ENCODE peak calls at places on chromosomes 4 and X, in five cellular contexts. W is CD8-positive, alpha-beta T cell; G is thoracic aorta; I is natural killer cell; N is body of pancreas. S is an unnamed sample.

GRCh38 chr4:10866691-10867090 is 182.1 kb upstream of the CLNK start:
- DNase-seq in W (no peak), G (no peak), I (no peak), N (no peak), S (no peak)

GRCh38 chr4:154588198-154588597 is 2.3 kb downstream of the FGA start:
- DNase-seq in W (no peak), G (no peak), I (no peak), N (no peak), S (no peak)

GRCh38 chr4:16024009-16024408 is 59.8 kb downstream of the PROM1 start:
- DNase-seq in W (no peak), G (no peak), I (no peak), N (no peak), S (no peak)

GRCh38 chrX:38654302-38654701 is 93.0 kb downstream of the TSPAN7 start:
- DNase-seq in W (no peak), G (no peak), I (no peak), N (no peak), S (no peak)

GRCh38 chrX:19342331-19342906 is 1.3 kb upstream of the PDHA1 start:
- DNase-seq in W (no peak), G (no peak), I (no peak), N (no peak), S (no peak)

GRCh38 chr4:123256006-123256405 is 140.6 kb upstream of the SPRY1 start:
- DNase-seq in W (no peak), G (no peak), I (no peak), N (no peak), S (no peak)

GRCh38 chrX:131068945-131069719 is 11.0 kb downstream of the ARHGAP36 start:
- DNase-seq in W (no peak), G (no peak), I (no peak), N (peak), S (no peak)

GRCh38 chr4:164529058-164529457 is 224.9 kb upstream of the SMIM31 start:
- DNase-seq in W (no peak), G (no peak), I (no peak), N (no peak), S (no peak)

GRCh38 chr4:172758586-172759340 is 409.8 kb upstream of the GALNT7 start:
- DNase-seq in W (no peak), G (no peak), I (no peak), N (no peak), S (no peak)

GRCh38 chr4:55947254-55947882 is 1.4 kb upstream of the CEP135 start:
- DNase-seq in W (no peak), G (no peak), I (no peak), N (no peak), S (no peak)

GRCh38 chrX:38473715-38474114 is 87.6 kb upstream of the TSPAN7 start:
- DNase-seq in W (no peak), G (no peak), I (no peak), N (no peak), S (no peak)

GRCh38 chr4:176641237-176641636 is 151.5 kb downstream of the VEGFC start:
- DNase-seq in W (no peak), G (no peak), I (no peak), N (no peak), S (no peak)

GRCh38 chrX:47497274-47497673 is 14.3 kb upstream of the ZNF41 start:
- DNase-seq in W (no peak), G (no peak), I (no peak), N (no peak), S (no peak)

GRCh38 chr4:138445098-138445497 is 202.9 kb upstream of the SLC7A11 start:
- DNase-seq in W (no peak), G (no peak), I (no peak), N (no peak), S (no peak)

GRCh38 chrX:104113237-104113965 is 1.1 kb downstream of the ZCCHC18 start:
- DNase-seq in W (no peak), G (no peak), I (no peak), N (peak), S (no peak)
- TF ChIP-seq CTCF in W (peak), G (peak), I (peak), N (peak), S (no peak)

GRCh38 chrX:135530097-135530496 is 9.6 kb downstream of the INTS6L start:
- DNase-seq in W (no peak), G (no peak), I (no peak), N (no peak), S (no peak)
- TF ChIP-seq CTCF in W (no peak), G (no peak), I (no peak), N (no peak), S (no peak)

GRCh38 chrX:88136328-88136727 is 610.7 kb upstream of the CPXCR1 start:
- DNase-seq in W (no peak), G (no peak), I (no peak), N (no peak), S (no peak)

GRCh38 chrX:88135735-88136134 is 611.3 kb upstream of the CPXCR1 start:
- DNase-seq in W (no peak), G (no peak), I (no peak), N (no peak), S (no peak)
- TF ChIP-seq CTCF in W (no peak), G (no peak), I (no peak), N (peak), S (no peak)

DNA sequence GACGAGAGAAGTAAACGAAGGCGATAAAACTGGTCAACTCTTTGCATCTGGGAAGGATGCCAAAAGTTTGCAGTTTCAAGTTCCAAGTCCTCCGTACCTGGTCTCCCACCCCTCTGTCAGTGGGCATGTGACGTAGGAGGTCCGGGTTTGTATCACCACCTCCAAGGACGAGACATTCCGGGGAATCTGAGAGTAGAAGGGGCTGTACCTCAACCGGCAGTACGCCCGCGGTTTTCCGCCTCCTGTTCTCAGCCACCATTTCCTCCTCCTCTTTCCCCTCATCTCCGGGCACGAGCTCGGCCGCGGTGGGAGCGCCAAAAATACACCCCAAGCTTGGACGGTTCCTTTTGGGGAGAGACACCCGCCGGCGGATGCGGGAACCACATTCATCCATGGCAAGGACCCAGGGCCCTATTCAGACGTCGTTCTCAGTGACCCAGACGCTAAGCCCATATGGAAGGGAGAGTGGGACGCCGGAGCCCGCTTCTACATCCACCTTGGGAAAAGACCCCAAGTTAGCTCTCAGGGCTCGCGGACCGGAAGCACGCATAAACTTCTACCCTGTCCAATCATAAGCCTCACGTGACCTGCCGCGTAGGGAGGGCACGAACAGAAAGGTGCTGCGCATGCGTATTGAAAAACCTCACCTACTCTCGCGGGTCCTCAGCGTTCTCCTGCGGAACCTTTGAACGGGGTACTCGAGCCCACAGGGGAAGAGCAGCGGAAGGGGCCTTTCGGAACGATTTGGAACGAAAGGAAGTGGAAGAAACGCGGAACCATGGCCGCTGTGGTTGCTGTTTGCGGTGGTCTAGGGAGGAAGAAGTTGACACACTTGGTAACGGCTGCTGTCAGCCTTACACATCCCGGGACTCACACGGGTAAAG is at the start of the genes HELQ and MRPS18C:
- DNase-seq in W (peak), G (peak), I (peak), N (peak), S (peak)
- TF ChIP-seq CTCF in W (no peak), G (peak), I (no peak), N (peak), S (no peak)

DNA sequence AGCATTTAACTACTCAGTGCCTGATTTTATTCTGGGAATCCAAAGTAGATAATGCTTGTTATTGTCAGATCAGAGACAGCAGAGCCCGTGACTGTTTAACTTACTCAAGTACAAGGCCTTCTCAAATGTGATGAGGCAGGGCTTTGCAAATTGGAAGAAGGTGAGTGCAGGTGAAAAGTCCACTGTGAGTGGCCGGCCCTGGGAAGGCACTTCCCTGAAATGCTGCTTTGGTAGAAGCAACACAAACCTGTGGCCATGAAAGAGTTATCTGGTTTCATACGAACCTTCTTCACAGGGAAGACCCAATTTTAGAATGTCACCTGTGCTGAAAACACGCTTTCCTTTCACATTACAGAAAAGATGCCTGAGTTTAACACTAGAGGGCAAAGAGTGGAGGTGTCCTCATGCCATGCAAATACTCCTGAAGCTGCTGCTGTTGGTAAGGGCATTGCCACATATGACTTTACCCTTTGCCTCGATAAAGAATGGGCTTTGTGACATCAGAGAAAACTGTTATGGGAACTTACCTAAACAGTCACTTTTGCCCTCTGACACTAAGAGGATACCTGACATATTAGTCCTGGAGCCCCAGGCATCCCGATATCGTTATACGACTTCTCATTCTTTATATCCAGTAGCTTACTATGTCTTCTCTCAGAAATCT is 8.0 kb downstream of the PPARGC1A start:
- DNase-seq in W (no peak), G (no peak), I (no peak), N (no peak), S (no peak)
- TF ChIP-seq CTCF in W (no peak), G (no peak), I (no peak), N (peak), S (no peak)

GRCh38 chrX:45767021-45767491 is 566.4 kb upstream of the DIPK2B start:
- DNase-seq in W (no peak), G (no peak), I (no peak), N (no peak), S (no peak)
- TF ChIP-seq CTCF in W (no peak), G (no peak), I (no peak), N (no peak), S (no peak)

DNA sequence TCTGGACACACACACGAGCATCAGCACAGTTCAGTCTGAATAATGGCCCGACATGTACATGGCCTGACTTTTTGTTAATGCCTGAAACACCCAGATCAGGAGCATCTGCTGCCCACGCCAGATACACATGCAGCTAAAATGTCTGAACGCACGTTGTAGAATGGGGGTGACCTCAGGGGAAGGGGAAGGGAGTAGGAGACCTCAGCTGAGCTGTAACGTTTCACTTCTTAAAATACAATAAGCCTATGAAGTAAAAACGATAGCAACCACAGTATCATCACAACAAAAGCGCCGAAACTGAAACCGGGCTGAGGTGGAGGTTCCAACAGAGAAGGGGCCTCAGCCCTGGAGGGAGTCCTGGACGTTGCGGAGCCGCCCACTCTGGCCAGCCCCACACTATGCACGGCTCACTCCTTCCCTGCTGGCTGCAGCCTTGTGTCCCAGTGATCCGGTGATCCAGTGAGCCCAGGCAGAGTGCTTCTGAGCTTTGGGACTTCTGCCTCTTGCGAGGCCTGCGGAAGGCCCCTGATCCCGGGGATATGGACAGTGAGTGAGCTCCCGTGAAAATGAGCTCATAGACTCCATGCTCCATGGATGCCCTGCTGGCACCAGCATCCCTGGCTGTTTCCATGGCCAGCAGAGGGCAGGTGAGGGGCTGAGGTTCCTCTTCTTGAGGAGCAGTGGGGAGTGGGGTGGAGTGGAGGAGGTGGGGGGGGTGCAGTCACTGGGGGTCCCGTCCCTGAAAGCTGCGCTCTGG is 52.0 kb downstream of the HMX1 start:
- DNase-seq in W (no peak), G (no peak), I (no peak), N (no peak), S (peak)
- TF ChIP-seq CTCF in W (no peak), G (no peak), I (no peak), N (no peak), S (no peak)

GRCh38 chrX:53990201-53990600 is 54.1 kb downstream of the PHF8 start:
- DNase-seq in W (no peak), G (no peak), I (no peak), N (no peak), S (no peak)
- TF ChIP-seq CTCF in W (no peak), G (no peak), I (no peak), N (no peak), S (no peak)